ENCODE peak calls at places on chromosomes 12 and 14, in four cellular contexts. One of them, this sample, is unnamed.

GRCh38 chr12:22396253-22396652 is 61.7 kb upstream of the ST8SIA1 start:
- DNase-seq in GM12865: no peak
- DNase-seq in NCI-H510A: no peak
- DNase-seq in HEK293T: no peak
- DNase-seq in this sample: peak

GRCh38 chr12:30926243-30927209 is at the start of gene TSPAN11:
- DNase-seq in HEK293T: peak
- DNase-seq in GM12865: peak
- DNase-seq in NCI-H510A: peak
- DNase-seq in this sample: no peak

GRCh38 chr12:33180921-33181320 is 258.7 kb downstream of the SYT10 start:
- DNase-seq in NCI-H510A: no peak
- DNase-seq in HEK293T: no peak
- DNase-seq in GM12865: no peak
- DNase-seq in this sample: no peak

GRCh38 chr14:100086361-100086760 is 21.1 kb downstream of the EVL start:
- DNase-seq in HEK293T: no peak
- DNase-seq in NCI-H510A: no peak
- DNase-seq in GM12865: no peak
- DNase-seq in this sample: no peak

GRCh38 chr12:46549527-46550265 is 177.1 kb upstream of the SLC38A2 start:
- DNase-seq in GM12865: peak
- DNase-seq in NCI-H510A: no peak
- DNase-seq in HEK293T: no peak
- DNase-seq in this sample: no peak

GRCh38 chr14:34867199-34867598 is 8.0 kb downstream of the BAZ1A start:
- DNase-seq in HEK293T: no peak
- DNase-seq in NCI-H510A: no peak
- DNase-seq in GM12865: no peak
- DNase-seq in this sample: no peak

GRCh38 chr14:60807971-60808370 is 73.4 kb downstream of the MNAT1 start:
- DNase-seq in GM12865: no peak
- DNase-seq in NCI-H510A: no peak
- DNase-seq in HEK293T: no peak
- DNase-seq in this sample: no peak

GRCh38 chr12:103462675-103463074 is 33.1 kb downstream of the C12orf42 start:
- DNase-seq in GM12865: peak
- DNase-seq in HEK293T: no peak
- DNase-seq in NCI-H510A: no peak
- DNase-seq in this sample: no peak

GRCh38 chr12:116458492-116458891 is 100.7 kb upstream of the MAP1LC3B2 start:
- DNase-seq in NCI-H510A: no peak
- DNase-seq in HEK293T: no peak
- DNase-seq in GM12865: no peak
- DNase-seq in this sample: no peak

GRCh38 chr12:4849024-4849594 is 60.6 kb upstream of the KCNA1 start:
- DNase-seq in NCI-H510A: no peak
- DNase-seq in GM12865: peak
- DNase-seq in HEK293T: peak
- DNase-seq in this sample: peak

GRCh38 chr12:442235-442884 is 17.4 kb upstream of the B4GALNT3 start:
- DNase-seq in NCI-H510A: no peak
- DNase-seq in HEK293T: peak
- DNase-seq in GM12865: peak
- DNase-seq in this sample: peak

GRCh38 chr14:49972840-49973239 is 80.0 kb downstream of the ARF6 start:
- DNase-seq in NCI-H510A: no peak
- DNase-seq in HEK293T: no peak
- DNase-seq in GM12865: peak
- DNase-seq in this sample: peak

GRCh38 chr12:112782921-112783320 is 8.6 kb upstream of the RPH3A start:
- DNase-seq in GM12865: no peak
- DNase-seq in NCI-H510A: no peak
- DNase-seq in HEK293T: no peak
- DNase-seq in this sample: no peak